ENCODE peak calls at places on chromosomes 13 and 19, in seven cellular contexts. One of them, this sample, is unnamed.
A peak's percentile ranks its signal among the peaks of the same experiment; 100 is the strongest.

GRCh38 chr19:28705008-28705407 is 507.9 kb downstream of the UQCRFS1 start:
- DNase-seq in right cardiac atrium: no peak
- DNase-seq in stimulated activated CD4-positive, alpha-beta T cell treated with anti-CD3 and anti-CD28 coated beads, Interleukin-1b, Interleukin-23, amount 100 ng/mL, for 1 hour: no peak
- DNase-seq in amniotic stem cell: peak; percentile 39
- DNase-seq in CD8-positive, alpha-beta T cell: no peak
- DNase-seq in activated gamma-delta T cell treated with Interleukin-2 at 50 U/mL for 16 hours: no peak
- DNase-seq in ecto neural progenitor cell: no peak
- DNase-seq in this sample: peak; percentile 24

GRCh38 chr19:16938211-16938610 is 49.4 kb downstream of the F2RL3 start:
- DNase-seq in amniotic stem cell: no peak
- DNase-seq in activated gamma-delta T cell treated with Interleukin-2 at 50 U/mL for 16 hours: no peak
- DNase-seq in ecto neural progenitor cell: no peak
- DNase-seq in right cardiac atrium: no peak
- DNase-seq in stimulated activated CD4-positive, alpha-beta T cell treated with anti-CD3 and anti-CD28 coated beads, Interleukin-1b, Interleukin-23, amount 100 ng/mL, for 1 hour: no peak
- DNase-seq in CD8-positive, alpha-beta T cell: no peak
- DNase-seq in this sample: no peak

GRCh38 chr19:13913352-13913751 is 7.4 kb downstream of the CC2D1A start:
- DNase-seq in stimulated activated CD4-positive, alpha-beta T cell treated with anti-CD3 and anti-CD28 coated beads, Interleukin-1b, Interleukin-23, amount 100 ng/mL, for 1 hour: no peak
- DNase-seq in amniotic stem cell: no peak
- DNase-seq in ecto neural progenitor cell: no peak
- DNase-seq in CD8-positive, alpha-beta T cell: no peak
- DNase-seq in activated gamma-delta T cell treated with Interleukin-2 at 50 U/mL for 16 hours: no peak
- DNase-seq in right cardiac atrium: no peak
- DNase-seq in this sample: no peak

GRCh38 chr13:35164324-35164932 is 222.4 kb downstream of the NBEA start:
- DNase-seq in ecto neural progenitor cell: no peak
- DNase-seq in activated gamma-delta T cell treated with Interleukin-2 at 50 U/mL for 16 hours: no peak
- DNase-seq in right cardiac atrium: no peak
- DNase-seq in CD8-positive, alpha-beta T cell: no peak
- DNase-seq in stimulated activated CD4-positive, alpha-beta T cell treated with anti-CD3 and anti-CD28 coated beads, Interleukin-1b, Interleukin-23, amount 100 ng/mL, for 1 hour: no peak
- DNase-seq in amniotic stem cell: no peak
- DNase-seq in this sample: no peak

GRCh38 chr13:74129500-74130144 is 4.6 kb downstream of the KLF12 start:
- DNase-seq in amniotic stem cell: no peak
- DNase-seq in stimulated activated CD4-positive, alpha-beta T cell treated with anti-CD3 and anti-CD28 coated beads, Interleukin-1b, Interleukin-23, amount 100 ng/mL, for 1 hour: no peak
- DNase-seq in ecto neural progenitor cell: no peak
- DNase-seq in CD8-positive, alpha-beta T cell: no peak
- DNase-seq in activated gamma-delta T cell treated with Interleukin-2 at 50 U/mL for 16 hours: peak; percentile 15
- DNase-seq in right cardiac atrium: peak; percentile 37
- DNase-seq in this sample: no peak

GRCh38 chr19:33508009-33508408 is 13.6 kb downstream of the PEPD start:
- DNase-seq in ecto neural progenitor cell: no peak
- DNase-seq in stimulated activated CD4-positive, alpha-beta T cell treated with anti-CD3 and anti-CD28 coated beads, Interleukin-1b, Interleukin-23, amount 100 ng/mL, for 1 hour: no peak
- DNase-seq in right cardiac atrium: peak; percentile 7
- DNase-seq in amniotic stem cell: no peak
- DNase-seq in CD8-positive, alpha-beta T cell: no peak
- DNase-seq in activated gamma-delta T cell treated with Interleukin-2 at 50 U/mL for 16 hours: no peak
- DNase-seq in this sample: no peak

GRCh38 chr13:73162912-73163911 is 104.4 kb downstream of the KLF5 start:
- DNase-seq in CD8-positive, alpha-beta T cell: no peak
- DNase-seq in activated gamma-delta T cell treated with Interleukin-2 at 50 U/mL for 16 hours: no peak
- DNase-seq in right cardiac atrium: no peak
- DNase-seq in ecto neural progenitor cell: no peak
- DNase-seq in stimulated activated CD4-positive, alpha-beta T cell treated with anti-CD3 and anti-CD28 coated beads, Interleukin-1b, Interleukin-23, amount 100 ng/mL, for 1 hour: no peak
- DNase-seq in amniotic stem cell: no peak
- DNase-seq in this sample: no peak

GRCh38 chr13:35191883-35192282 is 249.8 kb downstream of the NBEA start:
- DNase-seq in amniotic stem cell: no peak
- DNase-seq in CD8-positive, alpha-beta T cell: no peak
- DNase-seq in ecto neural progenitor cell: no peak
- DNase-seq in stimulated activated CD4-positive, alpha-beta T cell treated with anti-CD3 and anti-CD28 coated beads, Interleukin-1b, Interleukin-23, amount 100 ng/mL, for 1 hour: no peak
- DNase-seq in right cardiac atrium: no peak
- DNase-seq in activated gamma-delta T cell treated with Interleukin-2 at 50 U/mL for 16 hours: no peak
- DNase-seq in this sample: no peak

GRCh38 chr13:28499579-28499978 is 4.7 kb upstream of the FLT1 start:
- DNase-seq in CD8-positive, alpha-beta T cell: no peak
- DNase-seq in right cardiac atrium: no peak
- DNase-seq in stimulated activated CD4-positive, alpha-beta T cell treated with anti-CD3 and anti-CD28 coated beads, Interleukin-1b, Interleukin-23, amount 100 ng/mL, for 1 hour: no peak
- DNase-seq in activated gamma-delta T cell treated with Interleukin-2 at 50 U/mL for 16 hours: no peak
- DNase-seq in ecto neural progenitor cell: no peak
- DNase-seq in amniotic stem cell: no peak
- DNase-seq in this sample: no peak

GRCh38 chr19:9348253-9348652 is 14.6 kb upstream of the ZNF177 start:
- DNase-seq in CD8-positive, alpha-beta T cell: no peak
- DNase-seq in right cardiac atrium: no peak
- DNase-seq in activated gamma-delta T cell treated with Interleukin-2 at 50 U/mL for 16 hours: no peak
- DNase-seq in ecto neural progenitor cell: no peak
- DNase-seq in amniotic stem cell: no peak
- DNase-seq in stimulated activated CD4-positive, alpha-beta T cell treated with anti-CD3 and anti-CD28 coated beads, Interleukin-1b, Interleukin-23, amount 100 ng/mL, for 1 hour: no peak
- DNase-seq in this sample: no peak

GRCh38 chr13:110944121-110944967 is 29.5 kb upstream of the ANKRD10 start:
- DNase-seq in CD8-positive, alpha-beta T cell: no peak
- DNase-seq in amniotic stem cell: no peak
- DNase-seq in right cardiac atrium: no peak
- DNase-seq in stimulated activated CD4-positive, alpha-beta T cell treated with anti-CD3 and anti-CD28 coated beads, Interleukin-1b, Interleukin-23, amount 100 ng/mL, for 1 hour: no peak
- DNase-seq in activated gamma-delta T cell treated with Interleukin-2 at 50 U/mL for 16 hours: no peak
- DNase-seq in ecto neural progenitor cell: no peak
- DNase-seq in this sample: no peak

GRCh38 chr19:294819-295686 is 3.9 kb upstream of the PLPP2 start:
- DNase-seq in activated gamma-delta T cell treated with Interleukin-2 at 50 U/mL for 16 hours: peak; percentile 44
- DNase-seq in ecto neural progenitor cell: peak; percentile 82
- DNase-seq in amniotic stem cell: no peak
- DNase-seq in stimulated activated CD4-positive, alpha-beta T cell treated with anti-CD3 and anti-CD28 coated beads, Interleukin-1b, Interleukin-23, amount 100 ng/mL, for 1 hour: no peak
- DNase-seq in CD8-positive, alpha-beta T cell: no peak
- DNase-seq in right cardiac atrium: peak; percentile 77
- DNase-seq in this sample: no peak

GRCh38 chr19:49084206-49085019 is 838 bp upstream of the SNRNP70 start:
- DNase-seq in amniotic stem cell: no peak
- DNase-seq in ecto neural progenitor cell: no peak
- DNase-seq in CD8-positive, alpha-beta T cell: no peak
- DNase-seq in right cardiac atrium: peak; percentile 65
- DNase-seq in activated gamma-delta T cell treated with Interleukin-2 at 50 U/mL for 16 hours: no peak
- DNase-seq in stimulated activated CD4-positive, alpha-beta T cell treated with anti-CD3 and anti-CD28 coated beads, Interleukin-1b, Interleukin-23, amount 100 ng/mL, for 1 hour: no peak
- DNase-seq in this sample: no peak

GRCh38 chr13:51803018-51803417 is 945 bp downstream of the DHRS12 start:
- DNase-seq in CD8-positive, alpha-beta T cell: no peak
- DNase-seq in activated gamma-delta T cell treated with Interleukin-2 at 50 U/mL for 16 hours: no peak
- DNase-seq in ecto neural progenitor cell: no peak
- DNase-seq in stimulated activated CD4-positive, alpha-beta T cell treated with anti-CD3 and anti-CD28 coated beads, Interleukin-1b, Interleukin-23, amount 100 ng/mL, for 1 hour: no peak
- DNase-seq in right cardiac atrium: no peak
- DNase-seq in amniotic stem cell: no peak
- DNase-seq in this sample: no peak

GRCh38 chr19:32336259-32337111 is 8.9 kb upstream of the ZNF507 start:
- DNase-seq in ecto neural progenitor cell: no peak
- DNase-seq in right cardiac atrium: peak; percentile 80
- DNase-seq in stimulated activated CD4-positive, alpha-beta T cell treated with anti-CD3 and anti-CD28 coated beads, Interleukin-1b, Interleukin-23, amount 100 ng/mL, for 1 hour: no peak
- DNase-seq in activated gamma-delta T cell treated with Interleukin-2 at 50 U/mL for 16 hours: no peak
- DNase-seq in CD8-positive, alpha-beta T cell: no peak
- DNase-seq in amniotic stem cell: no peak
- DNase-seq in this sample: no peak

GRCh38 chr13:42548731-42549554 is 25.0 kb upstream of the TNFSF11 start:
- DNase-seq in right cardiac atrium: peak; percentile 46
- DNase-seq in stimulated activated CD4-positive, alpha-beta T cell treated with anti-CD3 and anti-CD28 coated beads, Interleukin-1b, Interleukin-23, amount 100 ng/mL, for 1 hour: no peak
- DNase-seq in activated gamma-delta T cell treated with Interleukin-2 at 50 U/mL for 16 hours: no peak
- DNase-seq in amniotic stem cell: no peak
- DNase-seq in CD8-positive, alpha-beta T cell: no peak
- DNase-seq in ecto neural progenitor cell: no peak
- DNase-seq in this sample: no peak

GRCh38 chr13:74251778-74252519 is 117.7 kb upstream of the KLF12 start:
- DNase-seq in activated gamma-delta T cell treated with Interleukin-2 at 50 U/mL for 16 hours: peak; percentile 10
- DNase-seq in right cardiac atrium: peak; percentile 53
- DNase-seq in stimulated activated CD4-positive, alpha-beta T cell treated with anti-CD3 and anti-CD28 coated beads, Interleukin-1b, Interleukin-23, amount 100 ng/mL, for 1 hour: no peak
- DNase-seq in CD8-positive, alpha-beta T cell: no peak
- DNase-seq in amniotic stem cell: no peak
- DNase-seq in ecto neural progenitor cell: no peak
- DNase-seq in this sample: no peak

GRCh38 chr13:67228909-67229308 is 1.2 kb downstream of the PCDH9 start:
- DNase-seq in amniotic stem cell: no peak
- DNase-seq in activated gamma-delta T cell treated with Interleukin-2 at 50 U/mL for 16 hours: no peak
- DNase-seq in stimulated activated CD4-positive, alpha-beta T cell treated with anti-CD3 and anti-CD28 coated beads, Interleukin-1b, Interleukin-23, amount 100 ng/mL, for 1 hour: no peak
- DNase-seq in CD8-positive, alpha-beta T cell: no peak
- DNase-seq in ecto neural progenitor cell: no peak
- DNase-seq in right cardiac atrium: no peak
- DNase-seq in this sample: no peak

GRCh38 chr19:56294557-56294956 is 20.1 kb downstream of the ZSCAN5A start:
- DNase-seq in right cardiac atrium: no peak
- DNase-seq in amniotic stem cell: no peak
- DNase-seq in ecto neural progenitor cell: no peak
- DNase-seq in CD8-positive, alpha-beta T cell: no peak
- DNase-seq in stimulated activated CD4-positive, alpha-beta T cell treated with anti-CD3 and anti-CD28 coated beads, Interleukin-1b, Interleukin-23, amount 100 ng/mL, for 1 hour: no peak
- DNase-seq in activated gamma-delta T cell treated with Interleukin-2 at 50 U/mL for 16 hours: no peak
- DNase-seq in this sample: no peak

GRCh38 chr19:46297700-46298476 is 1.0 kb downstream of the HIF3A start:
- DNase-seq in activated gamma-delta T cell treated with Interleukin-2 at 50 U/mL for 16 hours: no peak
- DNase-seq in amniotic stem cell: no peak
- DNase-seq in CD8-positive, alpha-beta T cell: no peak
- DNase-seq in right cardiac atrium: peak; percentile 96
- DNase-seq in ecto neural progenitor cell: no peak
- DNase-seq in stimulated activated CD4-positive, alpha-beta T cell treated with anti-CD3 and anti-CD28 coated beads, Interleukin-1b, Interleukin-23, amount 100 ng/mL, for 1 hour: no peak
- DNase-seq in this sample: no peak

GRCh38 chr13:77975358-77976042 is 56.9 kb upstream of the EDNRB start:
- DNase-seq in stimulated activated CD4-positive, alpha-beta T cell treated with anti-CD3 and anti-CD28 coated beads, Interleukin-1b, Interleukin-23, amount 100 ng/mL, for 1 hour: no peak
- DNase-seq in amniotic stem cell: no peak
- DNase-seq in CD8-positive, alpha-beta T cell: no peak
- DNase-seq in ecto neural progenitor cell: no peak
- DNase-seq in activated gamma-delta T cell treated with Interleukin-2 at 50 U/mL for 16 hours: no peak
- DNase-seq in right cardiac atrium: no peak
- DNase-seq in this sample: no peak